ENCODE peak calls at places on chromosomes 11 and 22, in nine cellular contexts. U is naive thymus-derived CD4-positive, alpha-beta T cell; P is testis; M is effector memory CD4-positive, alpha-beta T cell; B is prostate gland; K is brain microvascular endothelial cell; O is vagina; Y is tibial artery; Z is tibial nerve. W is an unnamed sample.

GRCh38 chr22:39959640-39960447 is at the start of gene TMA7B:
- DNase-seq in U (peak), P (peak), M (peak), B (no peak), K (peak), O (no peak), Y (no peak), Z (no peak), W (no peak)

GRCh38 chr22:50676211-50676636 is 3.6 kb downstream of the SHANK3 start:
- DNase-seq in U (no peak), P (peak), M (no peak), B (no peak), K (no peak), O (no peak), Y (peak), Z (no peak), W (no peak)

GRCh38 chr11:116073854-116074837 is 569.9 kb upstream of the CADM1 start:
- DNase-seq in U (no peak), P (no peak), M (no peak), B (no peak), K (no peak), O (no peak), Y (no peak), Z (no peak), W (no peak)

GRCh38 chr11:74006743-74007304 is 2.1 kb downstream of the UCP3 start:
- DNase-seq in U (no peak), P (no peak), M (no peak), B (no peak), K (no peak), O (no peak), Y (no peak), Z (no peak), W (no peak)

GRCh38 chr11:106697058-106697457 is 321.2 kb downstream of the GUCY1A2 start:
- DNase-seq in U (no peak), P (no peak), M (no peak), B (no peak), K (peak), O (no peak), Y (no peak), Z (no peak), W (no peak)

GRCh38 chr11:112310867-112311266 is 50.2 kb upstream of the PLET1 start:
- DNase-seq in U (no peak), P (no peak), M (no peak), B (no peak), K (no peak), O (no peak), Y (no peak), Z (no peak), W (no peak)

GRCh38 chr11:75389276-75389605 is 10.1 kb upstream of the RPS3 start:
- DNase-seq in U (no peak), P (no peak), M (no peak), B (no peak), K (no peak), O (no peak), Y (peak), Z (no peak), W (no peak)

GRCh38 chr22:45010532-45010900 is 711 bp upstream of the PHF21B start:
- DNase-seq in U (no peak), P (peak), M (no peak), B (no peak), K (no peak), O (no peak), Y (no peak), Z (no peak), W (no peak)

GRCh38 chr22:50146440-50147228 is 23.9 kb upstream of the PANX2 start:
- DNase-seq in U (no peak), P (peak), M (no peak), B (no peak), K (peak), O (no peak), Y (no peak), Z (peak), W (no peak)

GRCh38 chr11:113528982-113529381 is 53.8 kb upstream of the DRD2 start:
- DNase-seq in U (no peak), P (no peak), M (no peak), B (no peak), K (no peak), O (peak), Y (no peak), Z (no peak), W (no peak)

GRCh38 chr11:130888790-130889189 is 27.5 kb downstream of the SNX19 start:
- DNase-seq in U (no peak), P (no peak), M (no peak), B (no peak), K (no peak), O (no peak), Y (no peak), Z (no peak), W (no peak)

GRCh38 chr22:27603823-27604190 is 197.7 kb downstream of the MN1 start:
- DNase-seq in U (no peak), P (no peak), M (no peak), B (no peak), K (peak), O (no peak), Y (peak), Z (no peak), W (no peak)

GRCh38 chr11:131137046-131137445 is 220.8 kb upstream of the SNX19 start:
- DNase-seq in U (no peak), P (no peak), M (no peak), B (no peak), K (peak), O (no peak), Y (no peak), Z (no peak), W (no peak)

GRCh38 chr11:105648762-105649161 is 38.9 kb downstream of the GRIA4 start:
- DNase-seq in U (no peak), P (no peak), M (no peak), B (no peak), K (no peak), O (no peak), Y (no peak), Z (no peak), W (no peak)

GRCh38 chr22:50269573-50270301 is 443 bp downstream of the MAPK11 start:
- DNase-seq in U (peak), P (peak), M (peak), B (peak), K (no peak), O (no peak), Y (no peak), Z (no peak), W (peak)

GRCh38 chr11:111878766-111879636 is at the start of the genes CFAP68 and FDXACB1:
- DNase-seq in U (peak), P (peak), M (peak), B (peak), K (peak), O (peak), Y (peak), Z (peak), W (peak)

GRCh38 chr11:70191495-70192140 is 11.5 kb upstream of the FADD start:
- DNase-seq in U (peak), P (peak), M (peak), B (peak), K (peak), O (no peak), Y (peak), Z (peak), W (peak)

GRCh38 chr22:20884454-20884853 is 25.6 kb downstream of the SNAP29 start:
- DNase-seq in U (no peak), P (no peak), M (no peak), B (no peak), K (no peak), O (no peak), Y (no peak), Z (no peak), W (no peak)

GRCh38 chr11:100550910-100551309 is 136.2 kb upstream of the ARHGAP42 start:
- DNase-seq in U (no peak), P (no peak), M (no peak), B (no peak), K (no peak), O (no peak), Y (no peak), Z (no peak), W (no peak)

GRCh38 chr11:47143322-47143721 is 33.4 kb downstream of the ARFGAP2 start:
- DNase-seq in U (no peak), P (no peak), M (no peak), B (peak), K (peak), O (no peak), Y (no peak), Z (peak), W (no peak)

GRCh38 chr11:69700278-69701140 is 3.3 kb downstream of the FGF19 start:
- DNase-seq in U (no peak), P (peak), M (no peak), B (no peak), K (peak), O (no peak), Y (peak), Z (peak), W (no peak)

GRCh38 chr11:36041988-36042606 is 98.2 kb downstream of the LDLRAD3 start:
- DNase-seq in U (no peak), P (no peak), M (no peak), B (no peak), K (no peak), O (no peak), Y (no peak), Z (no peak), W (no peak)

GRCh38 chr22:31122532-31123291 is at the start of gene INPP5J:
- DNase-seq in U (no peak), P (peak), M (no peak), B (peak), K (peak), O (no peak), Y (peak), Z (no peak), W (no peak)

GRCh38 chr11:134063991-134064747 is 4.7 kb upstream of the JAM3 start:
- DNase-seq in U (no peak), P (no peak), M (no peak), B (no peak), K (no peak), O (no peak), Y (no peak), Z (no peak), W (no peak)

GRCh38 chr22:27667121-27667843 is 134.3 kb downstream of the MN1 start:
- DNase-seq in U (no peak), P (peak), M (no peak), B (no peak), K (no peak), O (no peak), Y (peak), Z (no peak), W (no peak)

GRCh38 chr11:105189586-105189985 is 50.0 kb upstream of the CARD18 start:
- DNase-seq in U (no peak), P (peak), M (no peak), B (no peak), K (no peak), O (no peak), Y (no peak), Z (peak), W (no peak)

GRCh38 chr11:108224366-108224765 is 1.5 kb downstream of the ATM start:
- DNase-seq in U (no peak), P (no peak), M (no peak), B (no peak), K (no peak), O (no peak), Y (no peak), Z (no peak), W (no peak)

GRCh38 chr22:49019737-49020136 is 807.9 kb downstream of the BRD1 start:
- DNase-seq in U (no peak), P (no peak), M (no peak), B (no peak), K (no peak), O (no peak), Y (peak), Z (no peak), W (no peak)

GRCh38 chr11:96314326-96315050 is 28.5 kb downstream of the MAML2 start:
- DNase-seq in U (peak), P (no peak), M (no peak), B (no peak), K (peak), O (no peak), Y (no peak), Z (no peak), W (no peak)

GRCh38 chr11:121464352-121464946 is 11.7 kb upstream of the SORL1-AS1 start:
- DNase-seq in U (no peak), P (peak), M (peak), B (peak), K (peak), O (no peak), Y (peak), Z (no peak), W (peak)
- H3K4me3 ChIP-seq in U (peak), P (no peak), M (no peak), B (no peak), K (no peak), O (no peak), Y (no peak), Z (no peak), W (peak)

GRCh38 chr11:8765294-8765693 is 82.7 kb downstream of the RPL27A start:
- DNase-seq in U (no peak), P (no peak), M (no peak), B (no peak), K (peak), O (no peak), Y (no peak), Z (no peak), W (no peak)
- H3K27ac ChIP-seq in U (no peak), P (peak), M (no peak), B (no peak), K (no peak), O (peak), Y (peak), Z (no peak), W (no peak)

DNA sequence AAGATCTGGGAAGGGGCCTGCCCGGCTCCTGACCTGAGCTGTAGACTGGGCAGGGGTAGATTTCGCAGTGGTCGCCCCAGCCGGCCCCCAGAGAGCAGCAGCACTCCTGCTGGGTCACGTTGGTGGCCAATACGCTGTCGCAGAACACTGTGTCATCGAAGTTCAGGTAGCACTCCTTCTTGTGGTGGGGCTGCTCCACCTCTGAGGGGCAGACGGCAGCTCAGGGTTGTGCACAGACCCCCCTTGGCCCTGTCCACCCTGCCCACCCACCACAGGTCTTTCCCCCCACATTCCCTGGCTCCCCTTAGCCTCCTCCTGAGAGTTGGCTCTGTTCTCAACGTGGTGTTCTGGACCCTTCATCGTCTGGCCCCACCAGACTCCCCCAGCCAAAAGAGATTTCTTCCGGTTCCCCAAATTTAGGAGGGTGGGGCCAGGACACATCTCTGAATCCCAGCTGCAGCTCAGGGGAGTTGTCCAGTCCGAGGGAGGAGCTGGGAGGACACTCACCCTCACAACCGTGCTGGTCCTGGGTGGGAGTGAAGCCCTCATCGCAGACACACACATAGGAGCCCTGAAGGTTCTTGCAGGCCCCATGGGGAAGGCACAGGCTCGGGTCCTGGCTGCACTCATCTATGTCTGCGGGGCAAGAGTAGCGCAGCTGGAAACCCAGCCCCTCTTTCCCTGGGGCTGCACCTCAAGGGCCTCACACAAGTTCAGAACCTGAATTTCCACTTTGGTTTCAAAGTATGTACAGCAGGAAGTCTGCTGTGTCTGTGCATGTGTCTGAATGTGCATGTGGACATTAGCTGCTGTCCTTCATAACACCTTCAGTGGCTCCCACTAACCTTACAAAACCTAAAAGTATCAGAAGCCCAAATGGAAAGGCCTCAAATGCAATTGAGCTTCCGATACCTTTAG is 16.5 kb downstream of the SCYL1 start:
- DNase-seq in U (no peak), P (no peak), M (no peak), B (no peak), K (no peak), O (no peak), Y (no peak), Z (no peak), W (no peak)
- H3K4me3 ChIP-seq in U (peak), P (peak), M (peak), B (peak), K (peak), O (peak), Y (peak), Z (peak), W (peak)

GRCh38 chr11:3086114-3086513 is 28.9 kb upstream of the CARS1 start:
- DNase-seq in U (no peak), P (no peak), M (no peak), B (no peak), K (no peak), O (no peak), Y (no peak), Z (no peak), W (no peak)
- H3K27ac ChIP-seq in U (no peak), P (no peak), M (no peak), B (no peak), K (no peak), O (no peak), Y (no peak), Z (no peak), W (no peak)

GRCh38 chr22:17637490-17638181 is 921 bp upstream of the BCL2L13 start:
- DNase-seq in U (peak), P (peak), M (no peak), B (no peak), K (no peak), O (no peak), Y (no peak), Z (no peak), W (no peak)
- H3K4me3 ChIP-seq in U (peak), P (peak), M (peak), B (peak), K (peak), O (peak), Y (peak), Z (peak), W (peak)

DNA sequence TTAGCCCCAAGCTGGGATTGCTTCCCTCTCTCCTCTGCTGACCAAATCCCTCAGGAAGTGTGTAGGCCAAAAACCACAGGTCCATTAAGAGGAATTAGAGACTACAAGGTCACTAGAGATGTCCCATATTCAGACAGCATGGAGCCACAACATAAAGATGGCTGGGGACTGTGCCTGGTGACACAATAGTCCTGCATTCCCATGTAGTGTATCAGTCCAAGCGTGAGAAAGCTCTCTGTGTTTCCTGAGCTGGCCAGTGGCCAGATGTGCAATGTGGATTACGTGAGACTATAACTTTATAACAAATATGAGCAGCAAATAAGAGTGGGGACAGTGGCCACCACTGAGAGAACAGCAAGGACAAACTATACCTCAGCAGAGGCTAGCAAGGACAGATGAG is 7.6 kb upstream of the MS4A10 start:
- DNase-seq in U (no peak), P (no peak), M (no peak), B (peak), K (peak), O (no peak), Y (no peak), Z (no peak), W (no peak)
- H3K27ac ChIP-seq in U (no peak), P (no peak), M (no peak), B (no peak), K (peak), O (no peak), Y (no peak), Z (no peak), W (no peak)

GRCh38 chr11:6686006-6686405 is 2.9 kb upstream of the MRPL17 start:
- DNase-seq in U (no peak), P (no peak), M (no peak), B (no peak), K (no peak), O (no peak), Y (no peak), Z (no peak), W (no peak)

GRCh38 chr11:6681505-6681904 is 1.6 kb downstream of the MRPL17 start:
- DNase-seq in U (no peak), P (no peak), M (no peak), B (no peak), K (no peak), O (no peak), Y (no peak), Z (no peak), W (no peak)

GRCh38 chr11:6682936-6683861 is at the start of gene MRPL17:
- DNase-seq in U (peak), P (peak), M (peak), B (peak), K (peak), O (peak), Y (peak), Z (peak), W (peak)

GRCh38 chr11:6682591-6682935 is 577 bp downstream of the MRPL17 start:
- DNase-seq in U (no peak), P (peak), M (no peak), B (no peak), K (no peak), O (peak), Y (no peak), Z (peak), W (no peak)

DNA sequence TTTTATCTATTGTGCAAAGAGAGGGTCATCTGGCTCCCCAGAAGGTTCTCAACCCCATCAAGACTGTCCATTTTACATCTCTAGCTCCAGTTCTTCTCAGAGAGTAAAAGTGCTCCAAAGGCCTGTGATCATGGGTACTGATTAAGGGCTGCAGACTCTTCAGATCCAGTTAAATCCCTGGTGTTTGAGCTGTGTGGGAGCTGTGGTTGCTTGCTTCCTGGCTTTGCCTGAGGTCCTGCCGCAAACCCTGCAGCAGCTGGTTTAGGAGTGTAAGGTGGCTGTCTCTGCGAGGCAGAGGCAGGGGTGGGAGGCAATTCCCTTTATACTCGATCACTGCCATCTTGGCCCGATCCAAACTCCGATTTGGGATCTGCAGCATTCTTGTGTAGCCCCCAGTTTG is 1.2 kb downstream of the MRPL17 start:
- DNase-seq in U (no peak), P (no peak), M (no peak), B (no peak), K (peak), O (no peak), Y (no peak), Z (no peak), W (no peak)
- H3K4me3 ChIP-seq in U (peak), P (peak), M (peak), B (peak), K (peak), O (peak), Y (peak), Z (peak), W (peak)

DNA sequence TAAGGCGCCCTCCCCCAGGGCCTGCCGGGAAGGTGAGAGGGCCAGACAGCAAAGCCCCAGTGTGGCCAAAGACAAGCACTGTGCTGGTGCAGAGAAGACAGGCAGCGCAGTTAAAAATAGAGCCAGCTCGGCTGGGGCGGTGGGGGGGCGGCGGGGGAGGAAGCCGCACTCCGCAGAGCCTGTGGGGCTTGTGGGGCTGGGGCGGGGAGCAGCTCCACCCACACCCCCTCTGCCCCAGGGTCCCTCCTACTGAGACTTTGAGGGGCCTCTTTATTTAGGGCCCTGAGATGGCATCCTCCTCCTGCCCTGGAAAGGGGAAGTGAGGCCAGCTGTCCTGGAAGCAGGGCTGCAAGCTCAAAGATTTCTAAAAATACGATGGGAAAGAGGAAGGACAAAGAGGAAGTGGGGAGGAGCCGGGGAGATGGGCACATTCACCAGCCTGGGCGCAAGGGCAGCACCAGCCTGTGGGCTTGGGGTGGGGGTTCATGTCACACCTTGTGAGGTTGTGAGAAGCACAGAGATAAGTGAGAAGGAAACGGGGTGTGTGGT is 2.6 kb downstream of the CYTH4 start:
- DNase-seq in U (peak), P (peak), M (peak), B (no peak), K (no peak), O (no peak), Y (peak), Z (peak), W (peak)
- H3K27ac ChIP-seq in U (peak), P (no peak), M (peak), B (no peak), K (no peak), O (no peak), Y (no peak), Z (peak), W (peak)

GRCh38 chr22:37607010-37607911 is 1.4 kb upstream of the GGA1 start:
- DNase-seq in U (peak), P (peak), M (peak), B (peak), K (peak), O (no peak), Y (peak), Z (peak), W (peak)
- H3K4me3 ChIP-seq in U (peak), P (peak), M (peak), B (peak), K (peak), O (peak), Y (peak), Z (peak), W (peak)

W was measured in CD8-positive, alpha-beta memory T cell.